ENCODE peak calls at places on chromosomes 12 and 14, in six cellular contexts. L is mammary epithelial cell, G is esophagus squamous epithelium, Z is H1, W is BJ, P is AG09309. J is an unnamed sample.
A peak's percentile ranks its signal among the peaks of the same experiment; 100 is the strongest.

GRCh38 chr12:27821259-27821973 is 41.4 kb upstream of the MANSC4 start:
- DNase-seq in L (peak; percentile 86), G (no peak), Z (no peak), W (peak; percentile 27), P (peak; percentile 38), J (peak; percentile 49)

GRCh38 chr14:30312214-30312613 is 246.7 kb upstream of the G2E3 start:
- DNase-seq in L (no peak), G (no peak), Z (no peak), W (no peak), P (no peak), J (no peak)

GRCh38 chr12:21643758-21644157 is 13.9 kb downstream of the LDHB start:
- DNase-seq in L (no peak), G (no peak), Z (no peak), W (no peak), P (no peak), J (no peak)

GRCh38 chr12:2284321-2284813 is 231.6 kb downstream of the CACNA1C start:
- DNase-seq in L (no peak), G (no peak), Z (no peak), W (no peak), P (no peak), J (no peak)

GRCh38 chr14:102464846-102465341 is 44.7 kb downstream of the ANKRD9 start:
- DNase-seq in L (no peak), G (no peak), Z (no peak), W (no peak), P (no peak), J (no peak)

GRCh38 chr12:944201-944600 is 5.3 kb downstream of the RAD52 start:
- DNase-seq in L (no peak), G (no peak), Z (no peak), W (no peak), P (no peak), J (no peak)

GRCh38 chr14:58864751-58865519 is 227.2 kb downstream of the DACT1 start:
- DNase-seq in L (no peak), G (no peak), Z (no peak), W (peak; percentile 77), P (peak; percentile 73), J (no peak)

GRCh38 chr12:3698218-3698974 is 54.5 kb downstream of the CRACR2A start:
- DNase-seq in L (peak; percentile 84), G (no peak), Z (no peak), W (peak; percentile 89), P (peak; percentile 90), J (no peak)

GRCh38 chr12:70553391-70553859 is 83.8 kb downstream of the PTPRB start:
- DNase-seq in L (no peak), G (no peak), Z (no peak), W (no peak), P (no peak), J (no peak)

GRCh38 chr12:75747572-75747995 is 236.2 kb upstream of the KRR1 start:
- DNase-seq in L (peak; percentile 84), G (no peak), Z (no peak), W (no peak), P (peak; percentile 38), J (no peak)

GRCh38 chr14:33184587-33184986 is 245.9 kb downstream of the NPAS3 start:
- DNase-seq in L (no peak), G (no peak), Z (no peak), W (no peak), P (no peak), J (no peak)

GRCh38 chr14:23061995-23062394 is 4.7 kb upstream of the CDH24 start:
- DNase-seq in L (peak; percentile 88), G (no peak), Z (no peak), W (peak; percentile 83), P (peak; percentile 76), J (no peak)

GRCh38 chr14:47391105-47391504 is 284.3 kb downstream of the MDGA2 start:
- DNase-seq in L (no peak), G (no peak), Z (no peak), W (no peak), P (no peak), J (no peak)

GRCh38 chr14:71720978-71721624 is 211.1 kb upstream of the RGS6 start:
- DNase-seq in L (peak; percentile 86), G (no peak), Z (peak; percentile 64), W (no peak), P (no peak), J (peak; percentile 58)

GRCh38 chr12:92538970-92539749 is 163.6 kb upstream of the PLEKHG7 start:
- DNase-seq in L (peak; percentile 96), G (no peak), Z (no peak), W (no peak), P (peak; percentile 54), J (peak; percentile 68)

GRCh38 chr14:51302319-51303030 is 62.4 kb downstream of the TMX1 start:
- DNase-seq in L (no peak), G (no peak), Z (no peak), W (no peak), P (no peak), J (no peak)

GRCh38 chr12:53599579-53599978 is 26.6 kb downstream of the ATF7 start:
- DNase-seq in L (no peak), G (no peak), Z (no peak), W (no peak), P (no peak), J (no peak)

GRCh38 chr12:64701283-64701682 is 57.9 kb downstream of the GNS start:
- DNase-seq in L (no peak), G (no peak), Z (no peak), W (no peak), P (no peak), J (peak; percentile 28)

GRCh38 chr12:56601503-56601902 is 28.6 kb downstream of the BAZ2A start:
- DNase-seq in L (no peak), G (no peak), Z (no peak), W (no peak), P (no peak), J (peak; percentile 58)

GRCh38 chr12:2306012-2306411 is 253.2 kb downstream of the CACNA1C start:
- DNase-seq in L (no peak), G (no peak), Z (no peak), W (no peak), P (no peak), J (no peak)

GRCh38 chr14:74405663-74406062 is 20.3 kb downstream of the SYNDIG1L start:
- DNase-seq in L (no peak), G (no peak), Z (no peak), W (no peak), P (no peak), J (no peak)

GRCh38 chr14:40308240-40308639 is 876.0 kb upstream of the FBXO33 start:
- DNase-seq in L (no peak), G (no peak), Z (no peak), W (no peak), P (no peak), J (no peak)

GRCh38 chr14:40317690-40318089 is 885.5 kb upstream of the FBXO33 start:
- DNase-seq in L (no peak), G (no peak), Z (no peak), W (no peak), P (no peak), J (no peak)

GRCh38 chr14:40318211-40318719 is 886.0 kb upstream of the FBXO33 start:
- DNase-seq in L (no peak), G (no peak), Z (no peak), W (no peak), P (no peak), J (no peak)

GRCh38 chr14:40309124-40309523 is 876.9 kb upstream of the FBXO33 start:
- DNase-seq in L (no peak), G (no peak), Z (no peak), W (no peak), P (no peak), J (no peak)

DNA sequence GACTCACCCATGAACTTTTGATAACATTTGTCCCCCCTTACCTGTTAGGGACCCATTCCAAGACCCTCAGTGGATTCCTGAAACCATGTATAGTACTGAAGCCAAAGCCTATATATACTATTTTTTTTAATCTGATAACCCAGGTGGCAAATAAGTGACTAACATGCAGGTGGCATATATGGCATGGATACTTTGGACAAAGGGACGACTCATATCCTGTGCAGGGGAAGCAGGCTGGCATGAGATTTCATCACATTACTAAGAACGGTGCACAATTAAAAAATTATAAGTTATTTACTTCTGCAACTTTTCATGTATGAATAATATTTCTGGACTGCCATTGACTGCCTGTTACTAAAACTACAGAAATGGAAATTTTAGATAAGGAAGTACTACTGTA is 880.1 kb upstream of the FBXO33 start:
- DNase-seq in L (no peak), G (no peak), Z (no peak), W (no peak), P (no peak), J (no peak)
- TF ChIP-seq CTCF in L (no peak), G (no peak), Z (no peak), W (no peak), P (no peak), J (no peak)

DNA sequence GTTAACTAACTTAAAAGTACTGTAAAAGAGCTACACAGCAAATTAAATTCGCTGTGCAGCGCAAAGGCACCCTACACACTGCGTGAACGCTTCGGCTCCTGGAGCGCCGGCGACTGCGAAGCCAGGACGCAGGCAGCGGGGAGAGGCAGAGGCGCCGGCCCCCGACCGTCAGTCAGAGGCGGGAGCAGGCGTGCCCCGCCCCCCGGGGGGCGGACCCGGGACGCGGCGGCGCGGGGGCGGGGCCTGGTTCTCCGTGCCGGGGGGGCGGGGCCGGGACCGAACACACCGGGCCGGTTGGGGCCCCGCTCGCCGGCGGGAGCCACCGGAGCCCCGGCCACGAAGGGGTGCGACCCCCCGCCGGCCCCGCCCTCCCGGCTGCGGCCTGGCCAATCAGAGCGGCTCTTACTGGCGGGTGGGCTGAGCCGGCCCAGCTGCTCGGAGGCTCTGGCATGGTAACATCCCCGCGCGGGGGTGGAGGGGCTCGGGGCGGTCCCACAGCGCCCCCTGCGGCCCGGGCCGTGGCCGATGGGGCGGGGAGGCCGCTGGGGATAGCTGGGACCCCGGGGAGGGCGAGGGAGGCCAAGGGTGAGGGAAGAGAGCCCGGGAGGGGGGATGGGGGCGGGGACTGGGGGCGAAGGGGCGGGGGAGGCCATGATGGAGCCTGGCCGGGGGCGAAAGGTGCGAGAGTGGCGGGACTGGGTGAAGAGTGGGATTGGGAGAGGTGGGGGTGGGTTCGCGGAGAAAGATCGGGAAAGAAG is at the start of gene PRPF40B:
- DNase-seq in L (peak; percentile 79), G (peak; percentile 57), Z (peak; percentile 95), W (peak; percentile 19), P (no peak), J (peak; percentile 93)
- TF ChIP-seq CTCF in L (no peak), G (no peak), Z (peak; percentile 54), W (peak; percentile 32), P (peak; percentile 29), J (peak; percentile 55)

GRCh38 chr12:84874825-84875139 is 37.8 kb downstream of the SLC6A15 start:
- DNase-seq in L (no peak), G (no peak), Z (no peak), W (no peak), P (no peak), J (no peak)
- TF ChIP-seq CTCF in L (no peak), G (peak; percentile 1), Z (no peak), W (no peak), P (no peak), J (peak; percentile 55)

DNA sequence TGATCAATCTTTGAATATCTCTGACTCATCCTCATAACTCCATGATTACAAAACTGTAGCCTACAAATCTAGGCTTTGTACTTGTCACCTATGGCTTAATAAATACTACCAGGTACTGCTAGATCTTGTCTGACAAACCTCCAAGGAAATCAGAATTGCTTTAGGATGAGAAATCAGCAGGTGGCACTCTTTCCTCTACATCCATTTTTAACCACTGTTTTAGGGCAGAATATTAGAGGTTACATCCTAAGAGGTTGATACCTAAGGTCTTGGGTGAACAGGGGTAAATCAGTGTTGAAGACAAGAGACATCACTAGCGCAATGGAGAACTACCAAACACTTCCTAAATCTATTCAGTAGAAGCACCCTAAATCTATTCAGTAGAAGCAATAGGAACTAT is 63.1 kb upstream of the SOX5 start:
- DNase-seq in L (no peak), G (no peak), Z (no peak), W (no peak), P (no peak), J (no peak)
- TF ChIP-seq CTCF in L (no peak), G (no peak), Z (no peak), W (no peak), P (no peak), J (no peak)